ENCODE peak calls at places on chromosomes 2 and 18, in seven cellular contexts. N, D, S, R, H, F and Y are unnamed samples.

GRCh38 chr2:238434846-238435751 is 8.4 kb downstream of the ASB1 start:
- DNase-seq in N (no peak), H (no peak), R (no peak), S (no peak), F (no peak), D (no peak), Y (no peak)

GRCh38 chr2:27016801-27017325 is 15.9 kb upstream of the TMEM214 start:
- DNase-seq in N (no peak), D (peak), F (peak), S (peak), R (peak), H (peak), Y (peak)

GRCh38 chr18:48929951-48930713 is 20.6 kb downstream of the SMAD7 start:
- DNase-seq in F (no peak), N (no peak), S (no peak), H (no peak), D (no peak), R (peak), Y (no peak)

GRCh38 chr2:27464443-27464842 is 22.3 kb downstream of the KRTCAP3 start:
- DNase-seq in S (no peak), F (no peak), H (no peak), R (no peak), N (no peak), D (no peak), Y (no peak)

GRCh38 chr2:221972813-221973478 is 325.9 kb downstream of the PAX3 start:
- DNase-seq in N (no peak), F (no peak), R (no peak), S (no peak), D (no peak), H (no peak), Y (no peak)

GRCh38 chr18:79874553-79875530 is 76.6 kb downstream of the SLC66A2 start:
- DNase-seq in F (no peak), S (no peak), H (no peak), D (no peak), R (no peak), N (no peak), Y (no peak)

GRCh38 chr2:8569332-8569930 is 112.4 kb upstream of the ID2 start:
- DNase-seq in H (no peak), D (no peak), S (no peak), F (no peak), R (no peak), N (no peak), Y (no peak)

GRCh38 chr2:58448065-58448507 is 207.0 kb upstream of the FANCL start:
- DNase-seq in N (peak), R (peak), D (peak), F (peak), S (peak), H (peak), Y (peak)

GRCh38 chr2:181627545-181627944 is 29.4 kb downstream of the CERKL start:
- DNase-seq in S (no peak), F (no peak), R (no peak), N (peak), D (no peak), H (no peak), Y (no peak)

GRCh38 chr2:43623052-43623451 is 14.0 kb upstream of the PLEKHH2 start:
- DNase-seq in F (no peak), H (no peak), D (no peak), N (no peak), S (no peak), R (no peak), Y (no peak)